ENCODE peak calls at places on chromosomes 6 and 20, in ten cellular contexts. One of them, this sample, is unnamed.

GRCh38 chr6:53441761-53442160 is 93.0 kb upstream of the ELOVL5 start:
- DNase-seq in spleen: no peak
- DNase-seq in adrenal gland: no peak
- DNase-seq in HCT116: no peak
- DNase-seq in transverse colon: no peak
- DNase-seq in suprapubic skin: no peak
- DNase-seq in A549: no peak
- DNase-seq in Peyer's patch: no peak
- DNase-seq in uterus: no peak
- DNase-seq in prostate gland: no peak
- DNase-seq in this sample: no peak

GRCh38 chr6:159203304-159204005 is 34.3 kb downstream of the FNDC1 start:
- DNase-seq in A549: no peak
- DNase-seq in suprapubic skin: peak; percentile 74
- DNase-seq in prostate gland: no peak
- DNase-seq in adrenal gland: no peak
- DNase-seq in transverse colon: no peak
- DNase-seq in Peyer's patch: no peak
- DNase-seq in uterus: peak; percentile 24
- DNase-seq in spleen: no peak
- DNase-seq in HCT116: no peak
- DNase-seq in this sample: no peak

GRCh38 chr20:51481311-51481997 is 61.1 kb downstream of the NFATC2 start:
- DNase-seq in prostate gland: no peak
- DNase-seq in adrenal gland: no peak
- DNase-seq in transverse colon: no peak
- DNase-seq in uterus: no peak
- DNase-seq in spleen: peak; percentile 78
- DNase-seq in A549: no peak
- DNase-seq in HCT116: no peak
- DNase-seq in suprapubic skin: no peak
- DNase-seq in Peyer's patch: no peak
- DNase-seq in this sample: no peak

GRCh38 chr6:158894192-158894591 is 75.0 kb upstream of the EZR start:
- DNase-seq in A549: peak; percentile 62
- DNase-seq in Peyer's patch: no peak
- DNase-seq in spleen: no peak
- DNase-seq in prostate gland: no peak
- DNase-seq in transverse colon: no peak
- DNase-seq in uterus: no peak
- DNase-seq in suprapubic skin: no peak
- DNase-seq in HCT116: peak; percentile 86
- DNase-seq in adrenal gland: no peak
- DNase-seq in this sample: no peak

GRCh38 chr6:168121308-168121665 is 42.3 kb upstream of the FRMD1 start:
- DNase-seq in prostate gland: no peak
- DNase-seq in A549: no peak
- DNase-seq in suprapubic skin: peak; percentile 29
- DNase-seq in spleen: peak; percentile 61
- DNase-seq in adrenal gland: no peak
- DNase-seq in Peyer's patch: no peak
- DNase-seq in HCT116: no peak
- DNase-seq in transverse colon: no peak
- DNase-seq in uterus: no peak
- DNase-seq in this sample: no peak

GRCh38 chr20:33299111-33299603 is 16.1 kb downstream of the BPIFB1 start:
- DNase-seq in HCT116: peak; percentile 40
- DNase-seq in transverse colon: peak; percentile 57
- DNase-seq in spleen: peak; percentile 91
- DNase-seq in uterus: peak; percentile 39
- DNase-seq in A549: peak; percentile 72
- DNase-seq in suprapubic skin: no peak
- DNase-seq in adrenal gland: peak; percentile 57
- DNase-seq in prostate gland: peak; percentile 17
- DNase-seq in Peyer's patch: peak; percentile 74
- DNase-seq in this sample: peak; percentile 61

GRCh38 chr20:12012241-12013222 is 94.8 kb downstream of the BTBD3 start:
- DNase-seq in prostate gland: no peak
- DNase-seq in Peyer's patch: no peak
- DNase-seq in adrenal gland: peak; percentile 18
- DNase-seq in spleen: no peak
- DNase-seq in uterus: no peak
- DNase-seq in A549: peak; percentile 61
- DNase-seq in HCT116: peak; percentile 31
- DNase-seq in transverse colon: peak; percentile 35
- DNase-seq in suprapubic skin: no peak
- DNase-seq in this sample: peak; percentile 68

GRCh38 chr6:17865798-17866725 is 121.4 kb downstream of the KIF13A start:
- DNase-seq in adrenal gland: peak; percentile 87
- DNase-seq in spleen: no peak
- DNase-seq in transverse colon: peak; percentile 18
- DNase-seq in uterus: peak; percentile 70
- DNase-seq in suprapubic skin: peak; percentile 79
- DNase-seq in Peyer's patch: no peak
- DNase-seq in prostate gland: peak; percentile 14
- DNase-seq in HCT116: peak; percentile 98
- DNase-seq in A549: peak; percentile 57
- DNase-seq in this sample: peak; percentile 28

GRCh38 chr6:39347201-39347600 is 24.7 kb upstream of the KCNK16 start:
- DNase-seq in Peyer's patch: no peak
- DNase-seq in adrenal gland: no peak
- DNase-seq in uterus: no peak
- DNase-seq in suprapubic skin: no peak
- DNase-seq in transverse colon: no peak
- DNase-seq in prostate gland: no peak
- DNase-seq in A549: no peak
- DNase-seq in spleen: peak; percentile 46
- DNase-seq in HCT116: no peak
- DNase-seq in this sample: no peak

GRCh38 chr6:13299909-13300308 is 28.4 kb downstream of the TBC1D7 start:
- DNase-seq in spleen: no peak
- DNase-seq in transverse colon: no peak
- DNase-seq in uterus: no peak
- DNase-seq in prostate gland: no peak
- DNase-seq in A549: no peak
- DNase-seq in adrenal gland: no peak
- DNase-seq in suprapubic skin: no peak
- DNase-seq in Peyer's patch: no peak
- DNase-seq in HCT116: no peak
- DNase-seq in this sample: no peak

GRCh38 chr6:131825946-131826345 is 18.1 kb downstream of the ENPP1 start:
- DNase-seq in spleen: no peak
- DNase-seq in suprapubic skin: no peak
- DNase-seq in prostate gland: no peak
- DNase-seq in HCT116: no peak
- DNase-seq in transverse colon: no peak
- DNase-seq in Peyer's patch: no peak
- DNase-seq in A549: no peak
- DNase-seq in uterus: no peak
- DNase-seq in adrenal gland: no peak
- DNase-seq in this sample: no peak

GRCh38 chr20:7994809-7995208 is 24.8 kb downstream of the TMX4 start:
- DNase-seq in spleen: no peak
- DNase-seq in suprapubic skin: no peak
- DNase-seq in A549: no peak
- DNase-seq in transverse colon: no peak
- DNase-seq in HCT116: no peak
- DNase-seq in uterus: no peak
- DNase-seq in prostate gland: no peak
- DNase-seq in Peyer's patch: no peak
- DNase-seq in adrenal gland: no peak
- DNase-seq in this sample: no peak

GRCh38 chr6:3288711-3289663 is 30.2 kb downstream of the PSMG4 start:
- DNase-seq in A549: no peak
- DNase-seq in HCT116: no peak
- DNase-seq in suprapubic skin: peak; percentile 52
- DNase-seq in adrenal gland: no peak
- DNase-seq in Peyer's patch: peak; percentile 45
- DNase-seq in spleen: peak; percentile 67
- DNase-seq in prostate gland: no peak
- DNase-seq in uterus: peak; percentile 14
- DNase-seq in transverse colon: no peak
- DNase-seq in this sample: peak; percentile 11

GRCh38 chr6:72826033-72826432 is 204.2 kb downstream of the KCNQ5 start:
- DNase-seq in Peyer's patch: no peak
- DNase-seq in A549: no peak
- DNase-seq in prostate gland: no peak
- DNase-seq in transverse colon: no peak
- DNase-seq in suprapubic skin: no peak
- DNase-seq in spleen: no peak
- DNase-seq in HCT116: no peak
- DNase-seq in adrenal gland: no peak
- DNase-seq in uterus: no peak
- DNase-seq in this sample: no peak

GRCh38 chr6:150145830-150146229 is 3.0 kb downstream of the PPP1R14C start:
- DNase-seq in transverse colon: no peak
- DNase-seq in uterus: no peak
- DNase-seq in HCT116: no peak
- DNase-seq in prostate gland: no peak
- DNase-seq in spleen: no peak
- DNase-seq in adrenal gland: no peak
- DNase-seq in Peyer's patch: no peak
- DNase-seq in A549: no peak
- DNase-seq in suprapubic skin: no peak
- DNase-seq in this sample: no peak

GRCh38 chr20:973785-974194 is 28.3 kb downstream of the RSPO4 start:
- DNase-seq in A549: peak; percentile 66
- DNase-seq in spleen: no peak
- DNase-seq in uterus: no peak
- DNase-seq in transverse colon: peak; percentile 12
- DNase-seq in adrenal gland: no peak
- DNase-seq in HCT116: peak; percentile 55
- DNase-seq in prostate gland: no peak
- DNase-seq in suprapubic skin: no peak
- DNase-seq in Peyer's patch: no peak
- DNase-seq in this sample: no peak

DNA sequence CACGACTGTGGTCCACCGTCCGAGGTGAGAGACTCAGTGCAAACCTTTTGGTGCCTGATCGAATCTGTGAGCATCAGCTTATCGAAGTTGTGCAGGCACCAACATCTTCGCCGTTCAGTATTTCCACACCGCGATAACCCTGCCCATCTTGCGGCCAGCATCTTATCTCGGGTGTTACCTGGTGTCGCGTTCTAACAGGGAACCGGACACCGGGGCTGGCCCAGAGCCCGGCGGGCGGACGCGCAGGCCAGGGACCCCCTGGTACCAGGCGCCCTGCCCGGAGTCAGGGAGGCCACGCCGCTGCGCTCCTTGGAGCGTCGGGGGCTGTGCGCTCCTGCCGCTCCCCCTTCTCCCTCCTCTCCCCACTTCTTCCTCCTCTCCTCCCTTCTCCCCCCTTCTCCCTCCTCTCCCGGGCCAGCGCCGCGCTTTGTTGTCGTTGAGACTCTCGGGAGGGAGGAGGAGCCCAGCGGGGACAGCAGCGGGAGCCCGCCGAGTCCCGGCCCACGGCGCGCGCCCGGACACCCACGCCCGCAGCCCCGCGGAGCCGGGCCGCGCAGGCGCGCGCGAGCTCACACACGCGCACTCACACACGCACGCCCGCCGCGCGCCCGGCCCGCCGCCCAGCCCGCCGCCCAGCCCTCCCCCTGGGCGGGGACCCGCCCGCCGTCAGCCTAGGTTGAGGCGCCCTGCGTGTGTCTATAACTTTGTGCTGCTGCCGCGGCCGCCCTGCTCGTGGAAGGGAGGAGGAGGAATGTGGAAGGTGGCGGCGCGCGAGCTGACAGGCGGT is 1.4 kb upstream of the FOXO3 start:
- DNase-seq in prostate gland: peak; percentile 91
- DNase-seq in transverse colon: peak; percentile 91
- DNase-seq in A549: peak; percentile 49
- DNase-seq in Peyer's patch: peak; percentile 96
- DNase-seq in spleen: peak; percentile 98
- DNase-seq in HCT116: no peak
- DNase-seq in suprapubic skin: peak; percentile 96
- DNase-seq in adrenal gland: peak; percentile 93
- DNase-seq in uterus: peak; percentile 89
- DNase-seq in this sample: peak; percentile 89
- TF ChIP-seq POLR2A in prostate gland: peak; percentile 78
- TF ChIP-seq POLR2A in transverse colon: peak; percentile 87
- TF ChIP-seq POLR2A in A549: peak; percentile 48
- TF ChIP-seq POLR2A in Peyer's patch: peak; percentile 89
- TF ChIP-seq POLR2A in spleen: peak; percentile 87
- TF ChIP-seq POLR2A in HCT116: peak; percentile 80
- TF ChIP-seq POLR2A in suprapubic skin: peak; percentile 80
- TF ChIP-seq POLR2A in adrenal gland: peak; percentile 89
- TF ChIP-seq POLR2A in uterus: peak; percentile 91
- TF ChIP-seq POLR2A in this sample: peak; percentile 71

GRCh38 chr6:56659721-56660373 is 17.2 kb upstream of the DST start:
- DNase-seq in suprapubic skin: no peak
- DNase-seq in spleen: no peak
- DNase-seq in prostate gland: no peak
- DNase-seq in A549: no peak
- DNase-seq in adrenal gland: no peak
- DNase-seq in HCT116: no peak
- DNase-seq in uterus: no peak
- DNase-seq in transverse colon: no peak
- DNase-seq in Peyer's patch: no peak
- DNase-seq in this sample: no peak
- H3K4me1 ChIP-seq in suprapubic skin: peaks cover 59% of the 10 kb centered on the region
- H3K4me1 ChIP-seq in spleen: no peaks in the 10 kb centered on the region
- H3K4me1 ChIP-seq in prostate gland: no peaks in the 10 kb centered on the region
- H3K4me1 ChIP-seq in A549: peaks cover 65% of the 10 kb centered on the region
- H3K4me1 ChIP-seq in adrenal gland: peaks cover 30% of the 10 kb centered on the region
- H3K4me1 ChIP-seq in HCT116: peaks cover 52% of the 10 kb centered on the region
- H3K4me1 ChIP-seq in uterus: no peaks in the 10 kb centered on the region
- H3K4me1 ChIP-seq in transverse colon: peaks cover 75% of the 10 kb centered on the region
- H3K4me1 ChIP-seq in Peyer's patch: peaks cover 17% of the 10 kb centered on the region
- H3K4me1 ChIP-seq in this sample: peaks cover 9% of the 10 kb centered on the region

GRCh38 chr6:41545703-41546474 is at the start of gene FOXP4:
- DNase-seq in spleen: peak; percentile 94
- DNase-seq in A549: peak; percentile 79
- DNase-seq in uterus: peak; percentile 88
- DNase-seq in Peyer's patch: peak; percentile 91
- DNase-seq in HCT116: peak; percentile 85
- DNase-seq in suprapubic skin: peak; percentile 92
- DNase-seq in transverse colon: peak; percentile 92
- DNase-seq in prostate gland: peak; percentile 93
- DNase-seq in adrenal gland: peak; percentile 90
- DNase-seq in this sample: peak; percentile 91
- TF ChIP-seq POLR2A in spleen: no peak
- TF ChIP-seq POLR2A in A549: peak; percentile 34
- TF ChIP-seq POLR2A in uterus: peak; percentile 49
- TF ChIP-seq POLR2A in Peyer's patch: no peak
- TF ChIP-seq POLR2A in HCT116: no peak
- TF ChIP-seq POLR2A in suprapubic skin: no peak
- TF ChIP-seq POLR2A in transverse colon: no peak
- TF ChIP-seq POLR2A in prostate gland: no peak
- TF ChIP-seq POLR2A in adrenal gland: no peak
- TF ChIP-seq POLR2A in this sample: peak; percentile 26

DNA sequence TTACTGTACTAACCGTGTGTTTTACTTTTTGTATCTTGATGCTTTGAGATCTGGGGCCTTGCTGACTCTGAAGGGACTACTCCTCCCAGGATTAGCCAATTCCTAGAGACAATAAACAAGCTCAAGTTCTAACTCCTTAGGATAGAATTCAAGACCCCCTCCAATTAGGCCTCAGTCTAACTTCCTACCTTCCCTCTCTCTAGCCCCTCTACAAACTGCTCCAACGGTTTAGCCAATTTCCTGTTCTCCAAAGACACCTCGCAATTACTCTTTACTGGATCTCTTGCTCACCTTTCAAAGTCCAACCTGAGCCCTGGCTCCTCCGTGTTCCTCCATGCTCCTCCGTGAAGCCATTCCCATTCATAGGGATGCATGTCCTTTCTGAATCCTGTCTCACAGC is 158.6 kb upstream of the JARID2 start:
- DNase-seq in transverse colon: no peak
- DNase-seq in A549: no peak
- DNase-seq in HCT116: no peak
- DNase-seq in Peyer's patch: no peak
- DNase-seq in adrenal gland: no peak
- DNase-seq in spleen: no peak
- DNase-seq in prostate gland: no peak
- DNase-seq in uterus: no peak
- DNase-seq in suprapubic skin: no peak
- DNase-seq in this sample: no peak
- H3K4me1 ChIP-seq in transverse colon: peaks cover 17% of the 10 kb centered on the region
- H3K4me1 ChIP-seq in A549: no peaks in the 10 kb centered on the region
- H3K4me1 ChIP-seq in HCT116: no peaks in the 10 kb centered on the region
- H3K4me1 ChIP-seq in Peyer's patch: no peaks in the 10 kb centered on the region
- H3K4me1 ChIP-seq in adrenal gland: no peaks in the 10 kb centered on the region
- H3K4me1 ChIP-seq in spleen: peaks cover 26% of the 10 kb centered on the region
- H3K4me1 ChIP-seq in prostate gland: no peaks in the 10 kb centered on the region
- H3K4me1 ChIP-seq in uterus: no peaks in the 10 kb centered on the region
- H3K4me1 ChIP-seq in suprapubic skin: peaks cover 26% of the 10 kb centered on the region
- H3K4me1 ChIP-seq in this sample: peaks cover 15% of the 10 kb centered on the region

This sample was measured in body of pancreas.